ENCODE peak calls at places on chromosomes 6 and 20, in eight cellular contexts. One of them, this sample, is unnamed. For H3K9me3 and H3K27me3, the result is how much of the 10 kb centered on the place peaks cover.

GRCh38 chr6:157891544-157892362 is 68.7 kb downstream of the SNX9 start:
- DNase-seq in left lung: no peak
- DNase-seq in PC-3: no peak
- DNase-seq in psoas muscle: no peak
- DNase-seq in neural progenitor cell: no peak
- DNase-seq in neuronal stem cell: no peak
- DNase-seq in effector memory CD4-positive, alpha-beta T cell: no peak
- DNase-seq in thoracic aorta: no peak
- DNase-seq in this sample: no peak

GRCh38 chr6:90677440-90677839 is 90.6 kb upstream of the MAP3K7 start:
- DNase-seq in left lung: no peak
- DNase-seq in PC-3: no peak
- DNase-seq in psoas muscle: no peak
- DNase-seq in neural progenitor cell: no peak
- DNase-seq in neuronal stem cell: no peak
- DNase-seq in effector memory CD4-positive, alpha-beta T cell: no peak
- DNase-seq in thoracic aorta: no peak
- DNase-seq in this sample: no peak

GRCh38 chr6:117477988-117478852 is 4.3 kb upstream of the DCBLD1 start:
- DNase-seq in left lung: no peak
- DNase-seq in PC-3: no peak
- DNase-seq in psoas muscle: no peak
- DNase-seq in neural progenitor cell: peak
- DNase-seq in neuronal stem cell: no peak
- DNase-seq in effector memory CD4-positive, alpha-beta T cell: no peak
- DNase-seq in thoracic aorta: no peak
- DNase-seq in this sample: no peak

GRCh38 chr20:64090165-64090564 is 6.0 kb upstream of the LKAAEAR1 start:
- DNase-seq in left lung: peak
- DNase-seq in PC-3: no peak
- DNase-seq in psoas muscle: no peak
- DNase-seq in neural progenitor cell: peak
- DNase-seq in neuronal stem cell: no peak
- DNase-seq in effector memory CD4-positive, alpha-beta T cell: no peak
- DNase-seq in thoracic aorta: no peak
- DNase-seq in this sample: no peak

GRCh38 chr6:26660096-26660425 is 515 bp upstream of the ZNF322 start:
- DNase-seq in left lung: no peak
- DNase-seq in PC-3: peak
- DNase-seq in psoas muscle: no peak
- DNase-seq in neural progenitor cell: no peak
- DNase-seq in neuronal stem cell: no peak
- DNase-seq in effector memory CD4-positive, alpha-beta T cell: no peak
- DNase-seq in thoracic aorta: no peak
- DNase-seq in this sample: peak

GRCh38 chr6:138403324-138403800 is 661 bp upstream of the HEBP2 start:
- DNase-seq in left lung: peak
- DNase-seq in PC-3: no peak
- DNase-seq in psoas muscle: peak
- DNase-seq in neural progenitor cell: peak
- DNase-seq in neuronal stem cell: peak
- DNase-seq in effector memory CD4-positive, alpha-beta T cell: no peak
- DNase-seq in thoracic aorta: no peak
- DNase-seq in this sample: peak

GRCh38 chr20:59033616-59034165 is 1.6 kb upstream of the ATP5F1E start:
- DNase-seq in left lung: no peak
- DNase-seq in PC-3: no peak
- DNase-seq in psoas muscle: no peak
- DNase-seq in neural progenitor cell: no peak
- DNase-seq in neuronal stem cell: no peak
- DNase-seq in effector memory CD4-positive, alpha-beta T cell: no peak
- DNase-seq in thoracic aorta: no peak
- DNase-seq in this sample: no peak

GRCh38 chr20:19976595-19977372 is 40.4 kb upstream of the NAA20 start:
- DNase-seq in left lung: peak
- DNase-seq in PC-3: peak
- DNase-seq in psoas muscle: peak
- DNase-seq in neural progenitor cell: peak
- DNase-seq in neuronal stem cell: no peak
- DNase-seq in effector memory CD4-positive, alpha-beta T cell: no peak
- DNase-seq in thoracic aorta: peak
- DNase-seq in this sample: peak

GRCh38 chr6:14676084-14676483 is 558.5 kb downstream of the CD83 start:
- DNase-seq in left lung: no peak
- DNase-seq in PC-3: peak
- DNase-seq in psoas muscle: no peak
- DNase-seq in neural progenitor cell: no peak
- DNase-seq in neuronal stem cell: no peak
- DNase-seq in effector memory CD4-positive, alpha-beta T cell: no peak
- DNase-seq in thoracic aorta: no peak
- DNase-seq in this sample: no peak

GRCh38 chr6:79157961-79158644 is 76.4 kb downstream of the HMGN3 start:
- DNase-seq in left lung: no peak
- DNase-seq in PC-3: no peak
- DNase-seq in psoas muscle: no peak
- DNase-seq in neural progenitor cell: no peak
- DNase-seq in neuronal stem cell: no peak
- DNase-seq in effector memory CD4-positive, alpha-beta T cell: no peak
- DNase-seq in thoracic aorta: no peak
- DNase-seq in this sample: no peak

GRCh38 chr6:2976571-2977085 is 5.3 kb upstream of the SERPINB6 start:
- DNase-seq in left lung: no peak
- DNase-seq in PC-3: peak
- DNase-seq in psoas muscle: no peak
- DNase-seq in neural progenitor cell: no peak
- DNase-seq in neuronal stem cell: no peak
- DNase-seq in effector memory CD4-positive, alpha-beta T cell: no peak
- DNase-seq in thoracic aorta: no peak
- DNase-seq in this sample: peak

GRCh38 chr20:22227301-22227700 is 357.1 kb downstream of the FOXA2 start:
- DNase-seq in left lung: no peak
- DNase-seq in PC-3: no peak
- DNase-seq in psoas muscle: no peak
- DNase-seq in neural progenitor cell: no peak
- DNase-seq in neuronal stem cell: no peak
- DNase-seq in effector memory CD4-positive, alpha-beta T cell: no peak
- DNase-seq in thoracic aorta: no peak
- DNase-seq in this sample: no peak

GRCh38 chr6:113447088-113447831 is 409.9 kb upstream of the MARCKS start:
- DNase-seq in left lung: no peak
- DNase-seq in PC-3: peak
- DNase-seq in psoas muscle: no peak
- DNase-seq in neural progenitor cell: no peak
- DNase-seq in neuronal stem cell: no peak
- DNase-seq in effector memory CD4-positive, alpha-beta T cell: no peak
- DNase-seq in thoracic aorta: no peak
- DNase-seq in this sample: no peak

GRCh38 chr6:120005292-120005976 is 655.9 kb upstream of the MAN1A1 start:
- DNase-seq in left lung: no peak
- DNase-seq in PC-3: no peak
- DNase-seq in psoas muscle: no peak
- DNase-seq in neural progenitor cell: no peak
- DNase-seq in neuronal stem cell: no peak
- DNase-seq in effector memory CD4-positive, alpha-beta T cell: no peak
- DNase-seq in thoracic aorta: no peak
- DNase-seq in this sample: no peak

GRCh38 chr6:41846666-41847237 is 48.4 kb downstream of the USP49 start:
- DNase-seq in left lung: no peak
- DNase-seq in PC-3: peak
- DNase-seq in psoas muscle: no peak
- DNase-seq in neural progenitor cell: peak
- DNase-seq in neuronal stem cell: peak
- DNase-seq in effector memory CD4-positive, alpha-beta T cell: peak
- DNase-seq in thoracic aorta: peak
- DNase-seq in this sample: peak

GRCh38 chr6:125038925-125039324 is 76.7 kb downstream of the RNF217 start:
- DNase-seq in left lung: no peak
- DNase-seq in PC-3: no peak
- DNase-seq in psoas muscle: no peak
- DNase-seq in neural progenitor cell: no peak
- DNase-seq in neuronal stem cell: no peak
- DNase-seq in effector memory CD4-positive, alpha-beta T cell: no peak
- DNase-seq in thoracic aorta: no peak
- DNase-seq in this sample: no peak

GRCh38 chr6:114362957-114363356 is 20.1 kb upstream of the HS3ST5 start:
- DNase-seq in left lung: no peak
- DNase-seq in PC-3: no peak
- DNase-seq in psoas muscle: no peak
- DNase-seq in neural progenitor cell: peak
- DNase-seq in neuronal stem cell: no peak
- DNase-seq in effector memory CD4-positive, alpha-beta T cell: no peak
- DNase-seq in thoracic aorta: no peak
- DNase-seq in this sample: no peak

GRCh38 chr6:6085928-6086668 is 79.4 kb upstream of the NRN1 start:
- DNase-seq in left lung: no peak
- DNase-seq in PC-3: no peak
- DNase-seq in psoas muscle: peak
- DNase-seq in neural progenitor cell: no peak
- DNase-seq in neuronal stem cell: no peak
- DNase-seq in effector memory CD4-positive, alpha-beta T cell: no peak
- DNase-seq in thoracic aorta: no peak
- DNase-seq in this sample: no peak

GRCh38 chr20:50127587-50128519 is 14.9 kb upstream of the UBE2V1 start:
- DNase-seq in left lung: no peak
- DNase-seq in PC-3: no peak
- DNase-seq in psoas muscle: no peak
- DNase-seq in neural progenitor cell: no peak
- DNase-seq in neuronal stem cell: no peak
- DNase-seq in effector memory CD4-positive, alpha-beta T cell: no peak
- DNase-seq in thoracic aorta: no peak
- DNase-seq in this sample: no peak

GRCh38 chr20:50130346-50130703 is 17.4 kb upstream of the UBE2V1 start:
- DNase-seq in left lung: no peak
- DNase-seq in PC-3: no peak
- DNase-seq in psoas muscle: no peak
- DNase-seq in neural progenitor cell: no peak
- DNase-seq in neuronal stem cell: no peak
- DNase-seq in effector memory CD4-positive, alpha-beta T cell: no peak
- DNase-seq in thoracic aorta: no peak
- DNase-seq in this sample: no peak

GRCh38 chr20:50130995-50131394 is 18.0 kb upstream of the UBE2V1 start:
- DNase-seq in left lung: no peak
- DNase-seq in PC-3: no peak
- DNase-seq in psoas muscle: no peak
- DNase-seq in neural progenitor cell: no peak
- DNase-seq in neuronal stem cell: no peak
- DNase-seq in effector memory CD4-positive, alpha-beta T cell: no peak
- DNase-seq in thoracic aorta: peak
- DNase-seq in this sample: no peak

GRCh38 chr20:50128520-50128905 is 15.6 kb upstream of the UBE2V1 start:
- DNase-seq in left lung: no peak
- DNase-seq in PC-3: no peak
- DNase-seq in psoas muscle: no peak
- DNase-seq in neural progenitor cell: no peak
- DNase-seq in neuronal stem cell: no peak
- DNase-seq in effector memory CD4-positive, alpha-beta T cell: no peak
- DNase-seq in thoracic aorta: no peak
- DNase-seq in this sample: no peak

GRCh38 chr20:50129662-50130345 is 16.9 kb upstream of the UBE2V1 start:
- DNase-seq in left lung: no peak
- DNase-seq in PC-3: no peak
- DNase-seq in psoas muscle: no peak
- DNase-seq in neural progenitor cell: no peak
- DNase-seq in neuronal stem cell: no peak
- DNase-seq in effector memory CD4-positive, alpha-beta T cell: no peak
- DNase-seq in thoracic aorta: no peak
- DNase-seq in this sample: peak
- H3K4me3 ChIP-seq in left lung: no peak
- H3K4me3 ChIP-seq in PC-3: no peak
- H3K4me3 ChIP-seq in psoas muscle: no peak
- H3K4me3 ChIP-seq in neural progenitor cell: no peak
- H3K4me3 ChIP-seq in neuronal stem cell: no peak
- H3K4me3 ChIP-seq in effector memory CD4-positive, alpha-beta T cell: no peak
- H3K4me3 ChIP-seq in thoracic aorta: peak
- H3K4me3 ChIP-seq in this sample: no peak

DNA sequence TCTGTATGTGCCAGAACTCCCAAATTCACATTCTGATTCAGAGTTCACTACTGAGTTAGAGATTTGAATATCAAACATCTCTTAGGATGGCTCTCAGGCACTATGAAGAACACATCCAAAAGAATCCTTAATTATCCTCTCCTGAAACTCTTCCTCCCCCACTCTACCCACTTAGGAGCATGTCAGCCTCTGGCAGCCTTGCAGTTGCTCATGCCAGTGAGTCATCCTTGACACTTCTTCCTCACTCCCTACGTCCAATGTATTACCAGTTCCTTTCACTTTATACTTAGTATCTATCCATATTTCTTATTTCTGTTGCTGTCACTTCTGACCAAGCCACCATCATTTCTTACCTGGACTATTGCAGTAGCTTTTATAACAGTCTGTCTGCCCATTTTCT is 192.0 kb upstream of the IMPG1 start:
- DNase-seq in left lung: no peak
- DNase-seq in PC-3: peak
- DNase-seq in psoas muscle: no peak
- DNase-seq in neural progenitor cell: no peak
- DNase-seq in neuronal stem cell: no peak
- DNase-seq in effector memory CD4-positive, alpha-beta T cell: no peak
- DNase-seq in thoracic aorta: no peak
- DNase-seq in this sample: peak
- H3K9me3 ChIP-seq in left lung: under half
- H3K9me3 ChIP-seq in PC-3: under half
- H3K9me3 ChIP-seq in psoas muscle: under half
- H3K9me3 ChIP-seq in neural progenitor cell: under half
- H3K9me3 ChIP-seq in neuronal stem cell: under half
- H3K9me3 ChIP-seq in effector memory CD4-positive, alpha-beta T cell: under half
- H3K9me3 ChIP-seq in thoracic aorta: under half
- H3K9me3 ChIP-seq in this sample: under half

DNA sequence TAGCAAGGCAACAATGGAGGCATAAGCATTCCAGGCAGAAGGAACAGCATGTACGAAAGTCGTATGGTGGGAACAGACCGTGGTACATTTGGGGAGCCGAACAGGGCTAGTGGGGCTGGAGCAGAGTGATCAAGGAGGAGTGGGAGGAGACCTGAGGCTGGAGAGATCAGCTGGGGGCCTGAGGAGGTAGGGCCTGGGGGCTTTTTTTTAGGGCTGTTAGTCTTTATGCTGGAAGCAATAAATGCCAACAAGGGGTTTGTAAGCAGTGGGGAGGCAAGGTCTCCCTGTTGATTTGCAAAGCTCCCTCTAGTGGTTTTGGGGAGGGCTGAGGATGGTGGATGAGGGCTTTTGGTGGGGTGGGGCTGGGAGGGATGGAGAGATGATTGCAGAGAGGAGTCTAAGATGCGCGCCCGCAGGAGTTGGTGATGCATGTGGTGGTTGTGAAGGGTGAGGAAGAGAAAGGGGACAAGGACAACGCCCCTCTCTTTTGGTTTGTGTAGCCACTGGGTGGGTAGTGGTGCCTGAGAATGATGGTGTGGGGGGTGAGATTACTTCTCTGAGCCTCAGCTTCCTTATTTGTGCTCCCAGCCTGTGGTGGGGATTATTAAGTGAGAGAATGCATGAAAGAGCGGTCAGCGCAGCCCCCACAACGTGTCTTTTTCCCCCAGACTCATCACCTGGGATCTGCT is 74.1 kb upstream of the TOX2 start:
- DNase-seq in left lung: no peak
- DNase-seq in PC-3: peak
- DNase-seq in psoas muscle: no peak
- DNase-seq in neural progenitor cell: peak
- DNase-seq in neuronal stem cell: peak
- DNase-seq in effector memory CD4-positive, alpha-beta T cell: no peak
- DNase-seq in thoracic aorta: no peak
- DNase-seq in this sample: peak
- H3K27me3 ChIP-seq in left lung: under half
- H3K27me3 ChIP-seq in PC-3: under half
- H3K27me3 ChIP-seq in psoas muscle: under half
- H3K27me3 ChIP-seq in neural progenitor cell: under half
- H3K27me3 ChIP-seq in neuronal stem cell: under half
- H3K27me3 ChIP-seq in effector memory CD4-positive, alpha-beta T cell: under half
- H3K27me3 ChIP-seq in thoracic aorta: under half
- H3K27me3 ChIP-seq in this sample: under half

GRCh38 chr6:35363293-35363750 is 21.0 kb downstream of the PPARD start:
- DNase-seq in left lung: no peak
- DNase-seq in PC-3: no peak
- DNase-seq in psoas muscle: peak
- DNase-seq in neural progenitor cell: peak
- DNase-seq in neuronal stem cell: no peak
- DNase-seq in effector memory CD4-positive, alpha-beta T cell: no peak
- DNase-seq in thoracic aorta: no peak
- DNase-seq in this sample: no peak
- H3K4me3 ChIP-seq in left lung: no peak
- H3K4me3 ChIP-seq in PC-3: no peak
- H3K4me3 ChIP-seq in psoas muscle: no peak
- H3K4me3 ChIP-seq in neural progenitor cell: no peak
- H3K4me3 ChIP-seq in neuronal stem cell: no peak
- H3K4me3 ChIP-seq in effector memory CD4-positive, alpha-beta T cell: no peak
- H3K4me3 ChIP-seq in thoracic aorta: no peak
- H3K4me3 ChIP-seq in this sample: no peak

This sample was measured in MG63.